ENCODE peak calls at places on chromosome 15, in ten cellular contexts. L is fibroblast of lung, X is Caco-2, F is stomach, U is transverse colon, S is left lung, V is lung, W is HepG2, R is mammary epithelial cell, Q is suprapubic skin. Z is an unnamed sample.

GRCh38 chr15:81032818-81033217 is 32.1 kb downstream of the TLNRD1 start:
- DNase-seq in L (no peak), X (no peak), F (no peak), U (no peak), S (no peak), V (no peak), W (no peak), R (no peak), Q (no peak), Z (no peak)

GRCh38 chr15:24861014-24861690 is 93.6 kb upstream of the SNRPN start:
- DNase-seq in L (no peak), X (no peak), F (no peak), U (no peak), S (no peak), V (no peak), W (no peak), R (no peak), Q (no peak), Z (no peak)

GRCh38 chr15:86336051-86336788 is 256.5 kb downstream of the AGBL1 start:
- DNase-seq in L (no peak), X (no peak), F (no peak), U (no peak), S (no peak), V (no peak), W (no peak), R (peak; percentile 100), Q (no peak), Z (no peak)

GRCh38 chr15:25514522-25514921 is 75.7 kb upstream of the UBE3A start:
- DNase-seq in L (no peak), X (no peak), F (no peak), U (no peak), S (peak; percentile 23), V (no peak), W (no peak), R (no peak), Q (no peak), Z (no peak)

GRCh38 chr15:60396964-60397771 is 618 bp downstream of the ANXA2 start:
- DNase-seq in L (peak; percentile 71), X (peak; percentile 84), F (peak; percentile 66), U (peak; percentile 86), S (peak; percentile 90), V (peak; percentile 74), W (no peak), R (peak; percentile 77), Q (peak; percentile 88), Z (peak; percentile 80)

GRCh38 chr15:71002321-71002720 is 109.7 kb downstream of the LRRC49 start:
- DNase-seq in L (peak; percentile 65), X (no peak), F (no peak), U (no peak), S (no peak), V (no peak), W (no peak), R (no peak), Q (no peak), Z (no peak)

GRCh38 chr15:60323322-60323721 is 74.5 kb downstream of the ANXA2 start:
- DNase-seq in L (no peak), X (no peak), F (no peak), U (no peak), S (no peak), V (no peak), W (no peak), R (no peak), Q (no peak), Z (no peak)

GRCh38 chr15:79540551-79540950 is 108.4 kb downstream of the MINAR1 start:
- DNase-seq in L (no peak), X (peak; percentile 10), F (no peak), U (no peak), S (no peak), V (no peak), W (no peak), R (no peak), Q (no peak), Z (no peak)

GRCh38 chr15:27769652-27770051 is 329.5 kb downstream of the OCA2 start:
- DNase-seq in L (no peak), X (no peak), F (no peak), U (no peak), S (no peak), V (no peak), W (no peak), R (no peak), Q (no peak), Z (no peak)

GRCh38 chr15:51782357-51782896 is 31.0 kb downstream of the TMOD2 start:
- DNase-seq in L (peak; percentile 22), X (peak; percentile 26), F (no peak), U (no peak), S (no peak), V (no peak), W (no peak), R (no peak), Q (no peak), Z (no peak)

DNA sequence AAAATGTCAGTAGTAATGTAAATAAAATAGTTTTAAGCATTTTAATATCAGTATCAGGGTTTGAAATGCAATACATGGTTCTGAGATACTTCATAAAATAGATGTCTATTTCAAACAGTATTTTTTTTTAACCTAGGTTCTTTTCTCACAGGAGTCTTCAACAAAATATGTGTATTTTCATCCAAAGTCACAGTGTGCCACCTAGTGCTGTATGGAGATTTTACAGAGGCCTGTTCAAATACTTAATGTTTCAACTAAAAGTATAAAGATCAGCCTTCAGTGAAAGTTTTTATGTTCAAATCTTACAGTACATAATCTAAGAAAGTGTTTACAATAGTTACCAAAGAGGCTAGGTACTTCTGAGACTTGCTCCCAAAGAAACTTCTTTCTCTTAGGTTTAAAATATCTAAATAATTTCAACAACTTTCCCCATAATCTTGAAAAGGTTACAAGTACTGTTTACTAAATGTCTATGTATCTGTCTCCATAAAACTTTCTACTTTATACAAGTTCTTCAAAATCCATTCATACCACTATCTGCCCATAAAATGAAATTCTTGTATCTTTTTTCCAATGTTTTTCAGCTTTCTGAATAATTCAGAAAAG is 38.3 kb downstream of the SCAPER start:
- DNase-seq in L (peak; percentile 66), X (peak; percentile 44), F (no peak), U (no peak), S (no peak), V (no peak), W (peak; percentile 34), R (peak; percentile 5), Q (no peak), Z (no peak)
- TF ChIP-seq CTCF in L (peak; percentile 55), X (peak; percentile 44), F (no peak), U (peak; percentile 40), S (peak; percentile 36), V (no peak), W (peak; percentile 51), R (peak; percentile 30), Q (no peak), Z (no peak)

GRCh38 chr15:98900382-98900781 is 107.2 kb downstream of the PGPEP1L start:
- DNase-seq in L (peak; percentile 49), X (no peak), F (no peak), U (no peak), S (no peak), V (no peak), W (no peak), R (no peak), Q (no peak), Z (no peak)
- H3K4me1 ChIP-seq in L (peaks cover 26% of the 10 kb centered on the region), X (peaks cover 86% of the 10 kb centered on the region), F (peaks cover 8% of the 10 kb centered on the region), U (no peaks in the 10 kb centered on the region), S (peaks cover 64% of the 10 kb centered on the region), V (peaks cover 13% of the 10 kb centered on the region), W (peaks cover 29% of the 10 kb centered on the region), R (peaks cover 73% of the 10 kb centered on the region), Q (peaks cover 73% of the 10 kb centered on the region), Z (no peaks in the 10 kb centered on the region)

GRCh38 chr15:72183781-72184164 is 13.8 kb downstream of the GRAMD2A start:
- DNase-seq in L (no peak), X (no peak), F (no peak), U (no peak), S (no peak), V (no peak), W (no peak), R (no peak), Q (peak; percentile 15), Z (no peak)

GRCh38 chr15:72182244-72182643 is 15.3 kb downstream of the GRAMD2A start:
- DNase-seq in L (no peak), X (no peak), F (no peak), U (no peak), S (no peak), V (no peak), W (no peak), R (no peak), Q (no peak), Z (no peak)

GRCh38 chr15:72184165-72184811 is 13.3 kb downstream of the GRAMD2A start:
- DNase-seq in L (no peak), X (no peak), F (peak; percentile 63), U (peak; percentile 33), S (peak; percentile 91), V (peak; percentile 76), W (peak; percentile 40), R (no peak), Q (peak; percentile 61), Z (peak; percentile 51)

GRCh38 chr15:72180771-72181324 is 16.7 kb downstream of the GRAMD2A start:
- DNase-seq in L (no peak), X (no peak), F (no peak), U (no peak), S (no peak), V (no peak), W (no peak), R (no peak), Q (no peak), Z (no peak)

DNA sequence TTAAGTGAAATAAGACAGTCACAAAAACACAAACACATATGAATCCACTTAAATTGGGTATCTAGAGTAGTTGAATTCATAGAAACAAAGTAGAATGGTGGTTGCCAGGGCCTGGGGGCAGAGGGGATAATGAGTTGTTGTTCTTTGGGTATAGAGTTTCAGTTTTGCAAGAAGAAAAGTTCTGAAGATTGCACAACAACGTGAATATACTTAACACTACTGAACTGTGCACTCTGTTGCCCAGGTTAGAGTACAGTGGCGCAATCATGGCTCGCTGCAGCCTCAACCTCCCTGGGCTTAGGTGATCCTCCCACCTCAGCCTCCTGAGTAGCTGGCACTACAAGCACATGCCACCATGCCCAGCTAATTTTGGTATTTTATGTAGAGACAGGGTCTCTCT is 14.9 kb downstream of the GRAMD2A start:
- DNase-seq in L (peak; percentile 32), X (no peak), F (no peak), U (no peak), S (no peak), V (no peak), W (peak; percentile 86), R (peak; percentile 65), Q (no peak), Z (no peak)
- H3K4me3 ChIP-seq in L (no peak overlapping the region), X (no peak overlapping the region), F (no peak overlapping the region), U (no peak overlapping the region), S (no peak overlapping the region), V (no peak overlapping the region), W (no peak overlapping the region), R (no peak overlapping the region), Q (no peak overlapping the region), Z (no peak overlapping the region)

DNA sequence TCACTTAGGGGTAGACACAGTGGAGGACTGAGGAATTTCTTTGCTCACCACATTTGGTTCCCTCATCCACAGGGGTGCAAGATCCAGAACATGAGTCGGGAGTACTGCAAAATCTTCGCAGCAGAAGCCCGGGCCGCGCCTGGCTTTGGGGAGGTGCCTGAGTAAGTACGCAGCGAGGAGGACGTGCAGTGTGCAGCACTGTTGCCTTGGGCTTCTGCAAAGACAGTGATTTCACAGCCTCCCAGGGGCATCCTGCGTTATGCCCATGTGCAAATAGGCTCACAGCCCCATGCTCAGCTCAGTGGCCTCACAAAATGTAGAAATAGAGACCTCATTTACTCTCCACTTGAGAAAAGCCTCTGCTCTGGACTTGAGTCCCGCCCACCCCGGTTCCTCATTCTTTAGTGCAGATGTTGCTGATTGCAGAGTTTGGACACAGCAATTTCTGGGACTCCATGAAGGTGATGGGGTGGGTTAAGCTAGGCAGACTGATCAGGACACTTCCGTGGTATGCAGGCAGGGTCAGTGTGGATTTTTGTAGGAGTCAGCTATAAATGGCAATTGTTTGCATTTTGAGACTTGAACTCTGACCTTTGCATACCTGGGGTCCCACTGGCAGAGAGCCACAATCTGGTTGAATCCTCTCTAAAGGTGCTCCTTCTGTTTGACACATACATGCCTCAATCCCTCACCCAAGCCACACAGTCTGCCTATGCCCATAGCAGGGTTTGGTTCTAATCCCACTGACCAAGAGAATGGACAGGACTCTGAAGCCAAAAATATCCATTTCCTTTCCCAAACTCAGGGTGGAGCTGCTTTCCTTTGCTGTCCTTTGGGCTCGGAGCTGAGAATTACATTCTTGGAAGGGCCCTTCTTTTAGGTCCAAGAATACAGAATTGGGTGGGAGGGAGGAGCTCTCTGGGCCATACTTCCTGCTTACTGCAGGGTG is 20.7 kb upstream of the SLC28A1 start:
- DNase-seq in L (peak; percentile 24), X (peak; percentile 13), F (no peak), U (no peak), S (no peak), V (no peak), W (peak; percentile 14), R (no peak), Q (no peak), Z (no peak)
- TF ChIP-seq CTCF in L (peak; percentile 40), X (no peak), F (no peak), U (no peak), S (no peak), V (no peak), W (peak; percentile 47), R (no peak), Q (no peak), Z (no peak)